ENCODE peak calls at places on chromosome 20, in four cellular contexts. One of them, this sample, is unnamed.
A peak's percentile ranks its signal among the peaks of the same experiment; 100 is the strongest.

GRCh38 chr20:51258582-51259175 is 235.8 kb upstream of the KCNG1 start:
- DNase-seq in K562: no peak
- DNase-seq in endothelial cell of umbilical vein: no peak
- DNase-seq in IMR-90: peak; percentile 17
- DNase-seq in this sample: peak; percentile 83

GRCh38 chr20:35305682-35306556 is 13.7 kb upstream of the FAM83C start:
- DNase-seq in IMR-90: peak; percentile 100
- DNase-seq in K562: peak; percentile 68
- DNase-seq in endothelial cell of umbilical vein: peak; percentile 96
- DNase-seq in this sample: peak; percentile 99

GRCh38 chr20:45347936-45348809 is at the start of gene SDC4:
- DNase-seq in K562: peak; percentile 87
- DNase-seq in endothelial cell of umbilical vein: peak; percentile 44
- DNase-seq in IMR-90: peak; percentile 63
- DNase-seq in this sample: no peak

GRCh38 chr20:13672657-13673056 is 33.9 kb upstream of the TASP1 start:
- DNase-seq in K562: no peak
- DNase-seq in endothelial cell of umbilical vein: no peak
- DNase-seq in IMR-90: no peak
- DNase-seq in this sample: no peak

GRCh38 chr20:60101894-60102281 is 143.7 kb downstream of the CDH26 start:
- DNase-seq in K562: no peak
- DNase-seq in IMR-90: no peak
- DNase-seq in endothelial cell of umbilical vein: no peak
- DNase-seq in this sample: no peak

GRCh38 chr20:63897978-63898561 is 3.1 kb downstream of the DNAJC5 start:
- DNase-seq in IMR-90: no peak
- DNase-seq in K562: no peak
- DNase-seq in endothelial cell of umbilical vein: no peak
- DNase-seq in this sample: no peak

GRCh38 chr20:49234831-49235230 is 15.6 kb downstream of the DDX27 start:
- DNase-seq in IMR-90: no peak
- DNase-seq in K562: no peak
- DNase-seq in endothelial cell of umbilical vein: no peak
- DNase-seq in this sample: no peak

GRCh38 chr20:63572788-63573738 is 976 bp downstream of the HELZ2 start:
- DNase-seq in K562: peak; percentile 49
- DNase-seq in endothelial cell of umbilical vein: no peak
- DNase-seq in IMR-90: no peak
- DNase-seq in this sample: no peak

GRCh38 chr20:3679749-3680700 is 1.8 kb downstream of the ADAM33 start:
- DNase-seq in IMR-90: peak; percentile 48
- DNase-seq in K562: no peak
- DNase-seq in endothelial cell of umbilical vein: no peak
- DNase-seq in this sample: no peak

GRCh38 chr20:41135187-41135887 is 2.0 kb upstream of the PLCG1 start:
- DNase-seq in IMR-90: peak; percentile 14
- DNase-seq in endothelial cell of umbilical vein: peak; percentile 53
- DNase-seq in K562: peak; percentile 64
- DNase-seq in this sample: no peak

GRCh38 chr20:13995841-13996240 is 525 bp downstream of the MACROD2 start:
- DNase-seq in endothelial cell of umbilical vein: peak; percentile 12
- DNase-seq in IMR-90: no peak
- DNase-seq in K562: no peak
- DNase-seq in this sample: no peak

GRCh38 chr20:52313335-52313963 is 121.9 kb upstream of the ZFP64 start:
- DNase-seq in K562: no peak
- DNase-seq in IMR-90: peak; percentile 35
- DNase-seq in endothelial cell of umbilical vein: peak; percentile 54
- DNase-seq in this sample: no peak

GRCh38 chr20:64115171-64115911 is 8.0 kb upstream of the NPBWR2 start:
- DNase-seq in endothelial cell of umbilical vein: no peak
- DNase-seq in IMR-90: no peak
- DNase-seq in K562: no peak
- DNase-seq in this sample: no peak

GRCh38 chr20:50055524-50056083 is 57.3 kb downstream of the UBE2V1 start:
- DNase-seq in IMR-90: no peak
- DNase-seq in endothelial cell of umbilical vein: no peak
- DNase-seq in K562: no peak
- DNase-seq in this sample: no peak

GRCh38 chr20:49063279-49063678 is 17.2 kb downstream of the CSE1L start:
- DNase-seq in IMR-90: no peak
- DNase-seq in endothelial cell of umbilical vein: no peak
- DNase-seq in K562: no peak
- DNase-seq in this sample: no peak

GRCh38 chr20:63520594-63520938 is at the start of gene PPDPF:
- DNase-seq in K562: peak; percentile 97
- DNase-seq in IMR-90: peak; percentile 72
- DNase-seq in endothelial cell of umbilical vein: peak; percentile 68
- DNase-seq in this sample: no peak

GRCh38 chr20:51383891-51384510 is 158.5 kb downstream of the NFATC2 start:
- DNase-seq in endothelial cell of umbilical vein: peak; percentile 32
- DNase-seq in K562: no peak
- DNase-seq in IMR-90: no peak
- DNase-seq in this sample: no peak

GRCh38 chr20:41177636-41178035 is 40.3 kb downstream of the PLCG1 start:
- DNase-seq in IMR-90: peak; percentile 87
- DNase-seq in endothelial cell of umbilical vein: peak; percentile 19
- DNase-seq in K562: no peak
- DNase-seq in this sample: no peak

GRCh38 chr20:10077081-10077471 is 42.3 kb downstream of the ANKEF1 start:
- DNase-seq in IMR-90: no peak
- DNase-seq in K562: peak; percentile 8
- DNase-seq in endothelial cell of umbilical vein: no peak
- DNase-seq in this sample: no peak

GRCh38 chr20:49775229-49775693 is 37.4 kb upstream of the SLC9A8 start:
- DNase-seq in K562: peak; percentile 50
- DNase-seq in endothelial cell of umbilical vein: peak; percentile 98
- DNase-seq in IMR-90: peak; percentile 72
- DNase-seq in this sample: no peak

GRCh38 chr20:35953411-35954199 is 697 bp downstream of the SCAND1 start:
- DNase-seq in IMR-90: peak; percentile 28
- DNase-seq in K562: peak; percentile 66
- DNase-seq in endothelial cell of umbilical vein: peak; percentile 72
- DNase-seq in this sample: no peak

GRCh38 chr20:19384940-19385339 is 172.5 kb downstream of the SLC24A3 start:
- DNase-seq in IMR-90: no peak
- DNase-seq in K562: no peak
- DNase-seq in endothelial cell of umbilical vein: no peak
- DNase-seq in this sample: no peak

GRCh38 chr20:1184260-1184637 is 532 bp downstream of the TMEM74B start:
- DNase-seq in endothelial cell of umbilical vein: no peak
- DNase-seq in IMR-90: no peak
- DNase-seq in K562: no peak
- DNase-seq in this sample: no peak

GRCh38 chr20:1185316-1185741 is 548 bp upstream of the TMEM74B start:
- DNase-seq in endothelial cell of umbilical vein: no peak
- DNase-seq in K562: peak; percentile 77
- DNase-seq in IMR-90: no peak
- DNase-seq in this sample: no peak

GRCh38 chr20:1185781-1186334 is 1.1 kb upstream of the TMEM74B start:
- DNase-seq in IMR-90: peak; percentile 26
- DNase-seq in endothelial cell of umbilical vein: peak; percentile 48
- DNase-seq in K562: peak; percentile 71
- DNase-seq in this sample: no peak

GRCh38 chr20:1183153-1183552 is 1.6 kb downstream of the TMEM74B start:
- DNase-seq in K562: no peak
- DNase-seq in endothelial cell of umbilical vein: no peak
- DNase-seq in IMR-90: no peak
- DNase-seq in this sample: no peak

GRCh38 chr20:1184638-1185315 is at the start of gene TMEM74B:
- DNase-seq in endothelial cell of umbilical vein: no peak
- DNase-seq in K562: peak; percentile 68
- DNase-seq in IMR-90: no peak
- DNase-seq in this sample: no peak
- H3K4me3 ChIP-seq in endothelial cell of umbilical vein: peak within 1 kb of the TSS; percentile 45
- H3K4me3 ChIP-seq in K562: peak within 1 kb of the TSS; percentile 58
- H3K4me3 ChIP-seq in IMR-90: peak within 1 kb of the TSS; percentile 25
- H3K4me3 ChIP-seq in this sample: peak within 1 kb of the TSS; percentile 17

DNA sequence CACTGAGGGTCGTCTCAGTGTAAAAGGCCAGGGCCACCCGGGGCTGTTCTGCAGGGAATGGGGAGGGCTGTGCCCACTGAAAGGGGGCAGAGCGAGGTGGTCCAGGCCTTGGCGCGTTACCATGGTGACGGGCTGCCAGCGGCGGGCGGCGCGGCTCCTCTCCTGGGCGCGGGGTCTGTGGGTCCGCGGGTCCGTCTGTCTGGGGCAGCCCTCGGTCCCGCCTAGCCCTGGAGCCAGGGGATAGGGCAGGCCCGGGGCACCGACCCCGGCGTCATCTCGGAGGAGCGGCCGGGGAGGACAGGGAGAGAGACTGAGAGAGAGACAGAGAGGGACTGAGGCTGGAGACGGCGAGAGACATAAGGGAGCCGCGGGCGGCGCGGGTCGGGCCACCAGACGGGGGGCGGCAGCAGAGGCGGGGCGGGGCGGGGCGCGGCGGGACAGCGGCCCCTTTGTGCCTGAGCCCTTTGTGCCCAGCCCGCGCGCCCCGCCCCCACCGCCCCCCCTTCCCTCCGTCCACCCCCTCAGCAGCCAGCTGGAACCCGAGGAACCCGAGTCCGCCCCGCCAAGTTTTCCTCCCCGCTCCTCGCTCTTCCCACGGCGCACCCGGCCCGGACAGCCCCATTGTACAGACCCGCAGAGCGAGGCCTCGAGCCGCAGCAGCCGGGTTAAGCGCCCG is at the start of gene KIAA1755:
- DNase-seq in endothelial cell of umbilical vein: no peak
- DNase-seq in K562: peak; percentile 24
- DNase-seq in IMR-90: no peak
- DNase-seq in this sample: no peak
- H3K9me1 ChIP-seq in endothelial cell of umbilical vein: no peaks in the 10 kb centered on the region
- H3K9me1 ChIP-seq in K562: no peaks in the 10 kb centered on the region
- H3K9me1 ChIP-seq in IMR-90: peaks cover 15% of the 10 kb centered on the region
- H3K9me1 ChIP-seq in this sample: no peaks in the 10 kb centered on the region

GRCh38 chr20:32505723-32506473 is 79.2 kb downstream of the NOL4L start:
- DNase-seq in IMR-90: no peak
- DNase-seq in K562: no peak
- DNase-seq in endothelial cell of umbilical vein: no peak
- DNase-seq in this sample: no peak
- H3K27me3 ChIP-seq in IMR-90: no peaks in the 10 kb centered on the region
- H3K27me3 ChIP-seq in K562: no peaks in the 10 kb centered on the region
- H3K27me3 ChIP-seq in endothelial cell of umbilical vein: no peaks in the 10 kb centered on the region
- H3K27me3 ChIP-seq in this sample: peaks cover 9% of the 10 kb centered on the region

GRCh38 chr20:25055711-25056492 is 2.0 kb downstream of the ACSS1 start:
- DNase-seq in endothelial cell of umbilical vein: peak; percentile 9
- DNase-seq in K562: peak; percentile 53
- DNase-seq in IMR-90: peak; percentile 4
- DNase-seq in this sample: no peak
- H3K4me3 ChIP-seq in endothelial cell of umbilical vein: no peak overlapping the region
- H3K4me3 ChIP-seq in K562: no peak overlapping the region
- H3K4me3 ChIP-seq in IMR-90: no peak overlapping the region
- H3K4me3 ChIP-seq in this sample: no peak overlapping the region

This sample was measured in keratinocyte.